ENCODE peak calls at places on chromosomes 7 and 10, in seven cellular contexts. Y is HT-29; U is esophagus muscularis mucosa; T is activated T-cell treated with anti-CD3 and anti-CD28 coated beads for 1 hour; V is mammary epithelial cell; B is activated CD4-positive, alpha-beta T cell treated with anti-CD3 and anti-CD28 coated beads for 24 hours; A is SW480. E is an unnamed sample.

GRCh38 chr7:49639068-49639593 is 134.3 kb upstream of the VWC2 start:
- DNase-seq in U (peak), T (no peak), V (no peak), Y (no peak), A (no peak), B (no peak), E (no peak)

GRCh38 chr7:6256709-6257535 is 15.5 kb downstream of the CYTH3 start:
- DNase-seq in Y (no peak), V (peak), U (no peak), T (no peak), A (peak), B (peak), E (peak)

GRCh38 chr7:27031289-27032172 is 64.3 kb downstream of the HOXA1 start:
- DNase-seq in B (no peak), Y (peak), U (no peak), T (no peak), A (no peak), V (peak), E (peak)

GRCh38 chr10:63537511-63537910 is 16.3 kb downstream of the REEP3 start:
- DNase-seq in Y (no peak), T (no peak), B (no peak), U (no peak), A (no peak), V (no peak), E (no peak)

GRCh38 chr7:30485667-30486066 is 7.1 kb upstream of the NOD1 start:
- DNase-seq in A (no peak), B (no peak), V (no peak), T (no peak), U (no peak), Y (no peak), E (no peak)

GRCh38 chr7:141436676-141437075 is 114.5 kb upstream of the AGK start:
- DNase-seq in Y (no peak), A (no peak), U (no peak), B (no peak), V (no peak), T (no peak), E (no peak)

GRCh38 chr7:66039094-66039493 is 36.5 kb upstream of the ASL start:
- DNase-seq in Y (no peak), T (no peak), U (no peak), V (no peak), B (no peak), A (no peak), E (no peak)

GRCh38 chr7:156903232-156903909 is 10.4 kb upstream of the LMBR1 start:
- DNase-seq in V (peak), A (peak), Y (peak), U (no peak), B (no peak), T (peak), E (peak)

GRCh38 chr10:16689227-16689626 is 128.0 kb downstream of the RSU1 start:
- DNase-seq in B (no peak), T (no peak), Y (no peak), A (no peak), U (no peak), V (no peak), E (peak)

GRCh38 chr10:90968448-90969086 is 47.7 kb upstream of the ANKRD1 start:
- DNase-seq in U (no peak), A (peak), B (no peak), Y (peak), V (peak), T (no peak), E (peak)

GRCh38 chr10:63738410-63738809 is 217.2 kb downstream of the REEP3 start:
- DNase-seq in U (no peak), T (no peak), V (no peak), B (no peak), A (peak), Y (peak), E (peak)

GRCh38 chr7:503575-504111 is 16.0 kb downstream of the PDGFA start:
- DNase-seq in Y (peak), U (no peak), V (no peak), T (no peak), B (no peak), A (peak), E (no peak)

GRCh38 chr10:95462740-95463667 is 98.2 kb downstream of the SORBS1 start:
- DNase-seq in B (no peak), V (no peak), T (no peak), A (no peak), Y (no peak), U (no peak), E (no peak)

GRCh38 chr7:113629244-113629643 is 289.6 kb downstream of the PPP1R3A start:
- DNase-seq in U (no peak), Y (no peak), B (no peak), V (peak), A (no peak), T (no peak), E (no peak)

GRCh38 chr10:130337305-130337640 is 201.1 kb downstream of the GLRX3 start:
- DNase-seq in Y (no peak), A (no peak), V (no peak), T (no peak), B (no peak), U (no peak), E (no peak)

GRCh38 chr10:1272762-1273161 is 216.6 kb downstream of the WDR37 start:
- DNase-seq in T (no peak), B (no peak), V (no peak), U (no peak), Y (no peak), A (no peak), E (no peak)

E was measured in iris pigment epithelial cell.